ENCODE peak calls at places on chromosomes 7 and 10, in ten cellular contexts. Q, N, F, T, Y, A, X, W, D and H are unnamed samples.

GRCh38 chr7:7265057-7265456 is 82.7 kb downstream of the C1GALT1 start:
- DNase-seq in A (no peak), W (peak; percentile 44), X (no peak), T (no peak), N (no peak), F (no peak), D (no peak), Y (no peak), Q (no peak), H (peak; percentile 37)

GRCh38 chr7:82105463-82105862 is 335.6 kb upstream of the HGF start:
- DNase-seq in A (no peak), W (peak; percentile 75), D (no peak), F (no peak), T (no peak), Y (peak; percentile 68), X (no peak), N (no peak), Q (no peak), H (no peak)

GRCh38 chr7:4361774-4362173 is 320.3 kb upstream of the FOXK1 start:
- DNase-seq in Y (no peak), D (no peak), F (no peak), W (no peak), X (no peak), A (no peak), Q (no peak), T (no peak), N (no peak), H (no peak)

GRCh38 chr10:17228081-17229015 is at the start of gene VIM:
- DNase-seq in N (peak; percentile 71), A (peak; percentile 61), F (no peak), D (no peak), T (peak; percentile 87), W (peak; percentile 94), Y (peak; percentile 74), X (peak; percentile 92), Q (peak; percentile 41), H (no peak)

GRCh38 chr10:60446070-60446833 is 56.6 kb upstream of the ANK3 start:
- DNase-seq in F (no peak), X (no peak), Y (no peak), A (no peak), Q (no peak), T (no peak), N (no peak), W (no peak), D (no peak), H (no peak)

GRCh38 chr10:114402871-114403544 is 1.3 kb downstream of the AFAP1L2 start:
- DNase-seq in Q (no peak), N (peak; percentile 16), D (no peak), Y (no peak), A (no peak), W (no peak), F (no peak), X (no peak), T (no peak), H (no peak)

GRCh38 chr7:94440460-94441039 is 45.9 kb downstream of the COL1A2 start:
- DNase-seq in A (no peak), X (no peak), N (no peak), Q (no peak), F (peak; percentile 41), W (peak; percentile 68), D (no peak), Y (no peak), T (no peak), H (no peak)

GRCh38 chr7:21568762-21569161 is 25.9 kb downstream of the DNAH11 start:
- DNase-seq in T (no peak), N (no peak), A (no peak), X (no peak), Q (no peak), F (peak; percentile 45), Y (no peak), D (no peak), W (peak; percentile 22), H (no peak)

GRCh38 chr7:133582766-133583523 is 330.1 kb downstream of the EXOC4 start:
- DNase-seq in T (no peak), Q (no peak), X (no peak), D (no peak), A (no peak), W (peak; percentile 26), N (no peak), F (no peak), Y (peak; percentile 60), H (no peak)

GRCh38 chr10:48496831-48497792 is 107.8 kb downstream of the ARHGAP22 start:
- DNase-seq in Y (peak; percentile 14), F (no peak), D (no peak), A (no peak), N (no peak), Q (peak; percentile 45), T (no peak), W (peak; percentile 75), X (no peak), H (no peak)

GRCh38 chr7:103691291-103691690 is 245.3 kb upstream of the SLC26A5 start:
- DNase-seq in Q (no peak), X (no peak), N (no peak), W (no peak), T (no peak), Y (no peak), F (peak; percentile 79), A (no peak), D (peak; percentile 21), H (no peak)

GRCh38 chr7:380724-381210 is 90.8 kb downstream of the FOXL3 start:
- DNase-seq in N (no peak), W (no peak), X (peak; percentile 8), T (no peak), A (no peak), Y (no peak), Q (no peak), F (no peak), D (no peak), H (no peak)

GRCh38 chr10:1024103-1024502 is 1.6 kb downstream of the IDI2 start:
- DNase-seq in X (no peak), N (no peak), F (no peak), Q (no peak), W (no peak), T (no peak), A (no peak), Y (no peak), D (no peak), H (no peak)

GRCh38 chr7:24708244-24708643 is 49.0 kb downstream of the GSDME start:
- DNase-seq in W (no peak), Y (no peak), Q (no peak), A (no peak), D (no peak), T (no peak), X (no peak), N (no peak), F (no peak), H (no peak)